ENCODE peak calls at places on chromosomes 16 and 17, in four cellular contexts. I is PC-3, G is HCT116, T is OCI-LY7. W is an unnamed sample.

GRCh38 chr17:17484451-17484899 is 7.7 kb downstream of the MED9 start:
- DNase-seq in I (no peak), G (no peak), T (no peak), W (no peak)

GRCh38 chr17:73192219-73192893 is 499 bp upstream of the COG1 start:
- DNase-seq in I (peak), G (peak), T (peak), W (peak)

GRCh38 chr16:77353587-77354263 is 81.1 kb downstream of the ADAMTS18 start:
- DNase-seq in I (peak), G (no peak), T (no peak), W (no peak)

GRCh38 chr16:4612474-4612931 is 2.2 kb downstream of the UBALD1 start:
- DNase-seq in I (no peak), G (no peak), T (peak), W (no peak)

GRCh38 chr17:55219939-55220338 is 44.8 kb upstream of the HLF start:
- DNase-seq in I (no peak), G (no peak), T (no peak), W (no peak)

GRCh38 chr17:68356520-68356919 is 65.2 kb downstream of the ARSG start:
- DNase-seq in I (no peak), G (no peak), T (no peak), W (no peak)

GRCh38 chr17:72125742-72126141 is 4.9 kb downstream of the SOX9 start:
- DNase-seq in I (peak), G (no peak), T (no peak), W (no peak)

GRCh38 chr17:63824362-63824761 is 2.9 kb upstream of the PSMC5 start:
- DNase-seq in I (no peak), G (no peak), T (no peak), W (no peak)

GRCh38 chr16:17407321-17407720 is 63.4 kb downstream of the XYLT1 start:
- DNase-seq in I (no peak), G (no peak), T (no peak), W (no peak)

GRCh38 chr17:12917401-12917800 is 100.4 kb downstream of the ELAC2 start:
- DNase-seq in I (no peak), G (no peak), T (no peak), W (no peak)

DNA sequence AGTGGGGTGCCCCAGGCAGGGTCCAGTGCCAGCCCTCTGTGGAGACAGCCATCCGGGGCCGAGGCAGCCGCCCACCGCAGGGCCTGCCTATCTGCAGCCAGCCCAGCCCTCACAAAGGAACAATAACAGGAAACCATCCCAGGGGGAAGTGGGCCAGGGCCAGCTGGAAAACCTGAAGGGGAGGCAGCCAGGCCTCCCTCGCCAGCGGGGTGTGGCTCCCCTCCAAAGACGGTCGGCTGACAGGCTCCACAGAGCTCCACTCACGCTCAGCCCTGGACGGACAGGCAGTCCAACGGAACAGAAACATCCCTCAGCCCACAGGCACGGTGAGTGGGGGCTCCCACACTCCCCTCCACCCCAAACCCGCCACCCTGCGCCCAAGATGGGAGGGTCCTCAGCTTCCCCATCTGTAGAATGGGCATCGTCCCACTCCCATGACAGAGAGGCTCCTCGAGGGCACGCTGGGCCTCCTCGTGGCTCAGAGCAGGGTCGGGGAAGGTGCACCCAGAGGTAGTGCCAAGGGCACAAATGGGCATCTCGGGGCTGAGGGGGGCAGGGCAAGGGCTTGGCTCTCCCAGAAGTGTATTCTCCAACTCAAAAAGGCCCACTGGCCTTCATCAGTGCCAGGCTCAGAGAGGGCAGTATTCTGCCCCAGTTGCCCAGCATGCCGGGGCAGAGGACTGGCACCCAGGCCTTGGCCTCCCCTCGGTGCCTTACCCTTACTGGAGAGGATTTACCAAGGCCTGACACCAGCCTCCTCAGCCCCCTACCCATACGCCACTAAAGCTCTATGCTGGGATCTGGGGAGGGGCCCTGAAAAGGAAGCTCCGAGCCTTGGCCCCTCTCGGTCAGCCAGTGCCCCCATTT is at the start of gene CDH5:
- DNase-seq in I (no peak), G (no peak), T (no peak), W (no peak)
- TF ChIP-seq EZH2phosphoT487 in I (no peak), G (no peak), T (no peak), W (no peak)

DNA sequence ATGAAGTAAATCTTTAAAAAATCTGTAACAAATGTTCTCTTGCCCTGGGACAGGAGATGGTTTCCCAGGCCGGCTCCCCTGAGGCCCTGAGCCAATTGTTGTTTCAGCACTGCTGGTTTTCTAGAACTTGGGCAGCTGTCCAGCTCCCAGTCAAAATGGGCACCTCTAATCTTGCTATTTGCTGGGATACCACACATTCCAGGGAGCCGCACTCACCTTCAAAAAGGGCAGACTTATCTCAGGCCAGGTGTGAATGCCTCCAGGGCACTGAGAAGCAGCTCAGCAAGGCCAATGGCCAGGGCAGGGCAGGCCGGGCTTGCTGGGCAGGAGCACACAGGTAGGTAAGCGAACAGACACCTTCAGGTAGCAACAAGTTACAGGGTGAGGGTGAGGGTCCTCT is 24.4 kb downstream of the TRIM16 start:
- DNase-seq in I (peak), G (peak), T (no peak), W (no peak)
- H3K4me2 ChIP-seq in I (peak), G (peak), T (no peak), W (no peak)

DNA sequence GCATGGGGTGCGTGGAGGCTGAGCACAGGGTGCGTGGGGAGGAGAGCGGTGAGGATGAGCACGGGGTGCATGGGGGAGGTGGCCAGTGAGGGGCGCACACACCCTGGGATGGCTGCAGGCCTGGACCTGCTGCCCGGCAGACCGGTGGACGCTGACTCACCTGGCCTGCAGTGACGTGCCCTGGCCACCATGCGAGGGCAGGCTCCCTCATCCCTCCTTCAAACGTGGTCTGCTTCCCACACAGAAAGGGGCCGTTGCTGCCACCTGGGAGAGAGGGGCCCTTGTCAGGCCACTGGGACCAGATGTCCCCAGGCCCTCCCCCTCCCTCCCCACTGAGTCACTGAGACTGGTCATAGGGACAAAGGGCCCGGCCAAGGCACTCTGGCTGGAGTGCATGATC is 20.1 kb upstream of the APRT start:
- DNase-seq in I (no peak), G (no peak), T (no peak), W (no peak)
- TF ChIP-seq EZH2phosphoT487 in I (no peak), G (no peak), T (no peak), W (no peak)

GRCh38 chr17:11900103-11900502 is 97.2 kb downstream of the ZNF18 start:
- DNase-seq in I (no peak), G (no peak), T (no peak), W (no peak)
- H3K4me2 ChIP-seq in I (no peak), G (no peak), T (no peak), W (no peak)

DNA sequence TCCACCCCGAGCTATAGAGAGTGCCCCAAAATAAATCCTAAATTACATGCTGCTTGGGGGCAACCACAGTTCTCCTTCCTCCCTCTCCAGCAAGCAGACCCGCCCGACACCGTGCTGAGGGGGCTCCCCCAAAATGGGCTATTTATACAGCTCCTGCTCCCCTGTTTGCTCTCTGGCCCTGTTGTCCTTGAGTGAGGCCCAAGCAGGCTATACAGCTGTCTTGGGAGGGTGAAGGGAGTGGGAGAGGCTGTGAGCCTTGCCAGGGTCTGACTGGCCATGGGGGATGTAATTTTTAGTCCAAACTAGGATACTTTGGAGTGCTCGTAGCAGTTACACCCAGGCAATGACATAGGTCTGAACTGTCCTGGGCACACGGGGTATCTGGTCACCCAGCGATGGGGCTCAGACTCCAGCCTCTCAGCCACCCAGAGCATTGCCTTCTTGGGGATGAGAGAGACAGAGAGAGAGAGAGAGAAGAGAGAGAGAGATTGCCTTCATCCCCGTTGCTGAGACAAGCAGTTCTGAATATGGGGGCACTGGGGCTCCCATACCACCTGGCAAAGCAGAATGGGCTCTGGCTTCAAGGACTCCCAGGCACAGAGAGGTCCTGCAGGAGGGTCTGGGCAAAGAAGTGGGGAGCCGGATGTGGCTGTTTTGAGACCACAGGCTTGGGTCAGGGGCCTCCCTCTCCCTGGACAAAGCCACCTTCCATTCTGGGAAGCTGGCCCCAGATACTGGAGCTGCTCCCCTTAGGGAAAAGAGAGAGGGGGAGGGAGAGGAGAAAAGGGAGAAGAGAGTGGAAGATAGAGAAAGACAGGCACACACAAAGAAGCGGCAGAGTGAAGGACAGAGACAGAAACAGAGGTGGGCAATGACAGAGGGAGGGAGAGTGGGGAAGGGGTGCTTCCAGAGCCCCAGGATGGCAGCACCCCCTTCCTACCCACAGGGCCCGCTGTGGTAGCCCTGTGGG is 10.7 kb upstream of the TMEM92 start:
- DNase-seq in I (no peak), G (no peak), T (no peak), W (peak)
- TF ChIP-seq EZH2phosphoT487 in I (no peak), G (no peak), T (no peak), W (no peak)